ENCODE peak calls at places on chromosomes 16 and 17, in four cellular contexts. L is NT2/D1, M is GM12878, V is H1. A is an unnamed sample.

GRCh38 chr16:19583665-19584300 is 28.3 kb downstream of the VPS35L start:
- DNase-seq in V (no peak), M (no peak), L (peak), A (peak)

GRCh38 chr17:76501018-76501826 is at the start of gene RHBDF2:
- DNase-seq in M (peak), L (peak), V (peak), A (peak)

GRCh38 chr17:45338023-45338781 is 21.4 kb upstream of the MAP3K14 start:
- DNase-seq in L (no peak), M (no peak), V (no peak), A (peak)

GRCh38 chr17:4833941-4834501 is 881 bp downstream of the MINK1 start:
- DNase-seq in L (no peak), M (no peak), V (no peak), A (peak)

GRCh38 chr16:59154295-59154694 is 420.2 kb upstream of the GOT2 start:
- DNase-seq in V (no peak), M (no peak), L (no peak), A (no peak)

GRCh38 chr16:87878704-87879103 is 9.4 kb upstream of the SLC7A5 start:
- DNase-seq in L (no peak), M (no peak), V (no peak), A (no peak)

GRCh38 chr17:66941773-66942452 is 22.6 kb upstream of the CACNG4 start:
- DNase-seq in L (no peak), M (no peak), V (no peak), A (no peak)

GRCh38 chr17:64354396-64354795 is 36.3 kb downstream of the PECAM1 start:
- DNase-seq in V (no peak), M (no peak), L (no peak), A (no peak)

GRCh38 chr16:87636741-87637140 is 34.4 kb downstream of the JPH3 start:
- DNase-seq in L (no peak), V (no peak), M (no peak), A (no peak)

GRCh38 chr17:69401251-69401650 is 13.2 kb upstream of the MAP2K6 start:
- DNase-seq in L (no peak), V (no peak), M (no peak), A (no peak)

GRCh38 chr16:90046971-90047713 is 27.9 kb upstream of the DBNDD1 start:
- DNase-seq in V (peak), M (no peak), L (no peak), A (no peak)

GRCh38 chr16:19140392-19140791 is 26.6 kb downstream of the ITPRIPL2 start:
- DNase-seq in V (no peak), L (no peak), M (no peak), A (no peak)

GRCh38 chr17:57338257-57338919 is 82.1 kb downstream of the MSI2 start:
- DNase-seq in V (no peak), M (peak), L (no peak), A (no peak)

GRCh38 chr17:56038136-56038535 is 115.1 kb upstream of the ANKFN1 start:
- DNase-seq in L (no peak), V (no peak), M (no peak), A (no peak)

GRCh38 chr17:74746922-74747321 is 1.5 kb upstream of the NHERF1 start:
- DNase-seq in M (no peak), V (no peak), L (no peak), A (no peak)

GRCh38 chr16:85663891-85664321 is 24.8 kb downstream of the GINS2 start:
- DNase-seq in L (no peak), V (no peak), M (no peak), A (no peak)

GRCh38 chr17:77555741-77556291 is 402.7 kb upstream of the TNRC6C start:
- DNase-seq in M (no peak), L (no peak), V (no peak), A (no peak)

GRCh38 chr16:65746941-65747340 is 619.5 kb upstream of the CDH5 start:
- DNase-seq in L (no peak), V (no peak), M (no peak), A (no peak)

GRCh38 chr16:65745201-65745600 is 621.3 kb upstream of the CDH5 start:
- DNase-seq in M (no peak), L (no peak), V (no peak), A (no peak)

GRCh38 chr16:65740716-65741115 is 618.9 kb upstream of the CDH11 start:
- DNase-seq in L (no peak), M (no peak), V (no peak), A (no peak)

GRCh38 chr16:65743558-65743957 is 621.7 kb upstream of the CDH11 start:
- DNase-seq in L (no peak), M (no peak), V (no peak), A (no peak)

DNA sequence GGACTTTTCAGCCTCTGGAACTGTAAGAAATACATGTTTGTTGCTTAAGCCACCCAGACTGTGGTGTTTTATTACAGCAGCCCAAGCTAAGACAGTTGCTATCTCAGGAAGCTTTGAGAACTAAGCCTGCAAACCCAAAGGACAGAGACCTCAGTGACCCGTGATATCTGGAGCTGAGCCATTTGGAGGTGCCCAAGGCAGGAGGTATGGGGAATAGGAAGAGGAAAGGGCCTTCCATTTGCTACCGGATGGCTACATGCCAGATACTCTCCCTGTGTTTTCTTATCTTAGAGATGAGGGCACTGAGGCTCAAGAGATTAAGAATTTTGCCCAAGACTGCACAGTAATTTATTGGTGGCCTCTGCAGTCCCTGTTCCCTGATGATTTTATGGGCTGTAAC is 622.1 kb upstream of the CDH5 start:
- DNase-seq in V (no peak), M (no peak), L (no peak), A (no peak)
- TF ChIP-seq SUZ12 in V (no peak), M (no peak), L (no peak), A (no peak)

DNA sequence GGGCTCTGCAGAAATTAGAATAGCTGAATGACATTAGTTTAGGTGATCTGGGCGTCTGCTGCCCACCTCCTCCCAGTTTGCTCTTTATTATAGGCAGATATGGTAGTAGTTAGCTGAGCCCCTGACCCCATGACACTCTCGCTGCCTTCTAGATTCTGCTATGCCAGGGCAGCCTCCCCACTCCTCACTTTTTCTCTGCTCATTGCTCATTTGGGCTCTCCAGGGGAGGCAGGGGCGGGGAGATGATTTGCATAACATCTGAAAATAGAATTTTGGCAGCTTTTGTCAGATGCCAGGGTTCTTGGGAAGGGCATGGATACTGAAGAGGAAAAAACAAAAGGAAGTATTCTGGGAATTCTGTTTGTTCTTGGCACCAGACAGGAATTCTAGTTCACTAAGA is 78.0 kb upstream of the GAS7 start:
- DNase-seq in M (no peak), L (no peak), V (no peak), A (no peak)
- TF ChIP-seq SUZ12 in M (no peak), L (no peak), V (no peak), A (no peak)

GRCh38 chr17:35476283-35476820 is 27.8 kb upstream of the SLFN13 start:
- DNase-seq in L (no peak), V (no peak), M (no peak), A (no peak)
- TF ChIP-seq SUZ12 in L (no peak), V (no peak), M (no peak), A (no peak)

DNA sequence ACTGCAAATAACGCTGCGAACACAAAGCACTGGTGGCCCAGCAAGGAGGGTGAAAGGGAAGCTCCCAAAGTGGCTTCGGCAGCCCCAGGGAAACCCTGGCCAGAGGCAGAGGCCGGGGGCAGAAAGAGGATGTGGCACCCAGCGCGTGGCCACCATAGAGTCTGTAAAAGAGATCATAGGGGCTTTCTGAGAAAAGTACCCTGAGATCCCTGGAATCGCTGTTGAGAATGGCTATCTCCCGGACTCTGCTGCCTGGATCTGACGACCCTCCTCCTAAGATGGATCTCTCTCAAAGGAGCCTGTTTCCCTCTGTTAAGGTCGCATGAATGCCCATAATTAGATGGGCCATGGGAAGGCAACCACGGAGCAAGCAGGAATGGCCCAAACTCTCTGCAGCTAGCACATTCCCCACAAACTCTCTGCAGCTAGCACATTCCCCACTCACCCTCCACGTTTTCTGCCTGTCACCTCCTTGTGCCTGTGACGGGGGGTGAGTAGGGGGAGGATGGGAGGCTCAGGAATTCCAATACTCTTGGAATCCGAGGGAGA is 364.4 kb downstream of the XYLT1 start:
- DNase-seq in V (no peak), M (peak), L (no peak), A (no peak)
- TF ChIP-seq SUZ12 in V (no peak), M (no peak), L (no peak), A (no peak)

DNA sequence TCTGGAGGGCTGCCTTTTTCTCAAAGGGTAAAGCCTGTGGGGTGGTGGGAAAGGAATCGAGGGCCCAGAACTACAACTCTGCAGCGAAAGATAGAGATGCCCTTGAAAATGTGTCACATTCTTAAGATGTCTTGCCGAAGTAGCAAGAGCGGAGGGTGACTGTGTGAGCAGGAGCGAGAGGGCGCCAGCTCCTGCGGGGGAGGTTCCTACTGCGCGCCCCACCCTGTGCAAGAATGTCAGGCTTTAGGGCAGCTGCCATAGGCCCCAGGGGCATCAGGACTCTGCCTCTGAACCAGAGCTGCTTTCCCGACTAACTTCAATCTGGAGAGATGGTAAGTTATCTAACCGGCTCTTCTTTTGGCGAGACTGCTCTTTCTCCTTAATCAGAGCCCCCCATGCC is 11.8 kb upstream of the ITGAE start:
- DNase-seq in L (no peak), V (no peak), M (no peak), A (no peak)
- TF ChIP-seq SUZ12 in L (no peak), V (no peak), M (no peak), A (no peak)

GRCh38 chr16:24553983-24554382 is 14.6 kb downstream of the RBBP6 start:
- DNase-seq in M (no peak), V (no peak), L (no peak), A (no peak)

GRCh38 chr16:24552705-24553104 is 13.3 kb downstream of the RBBP6 start:
- DNase-seq in V (no peak), M (no peak), L (no peak), A (no peak)

GRCh38 chr16:24555346-24555872 is 16.0 kb downstream of the RBBP6 start:
- DNase-seq in V (no peak), L (no peak), M (no peak), A (no peak)

GRCh38 chr16:24544640-24545039 is 5.3 kb downstream of the RBBP6 start:
- DNase-seq in V (no peak), L (no peak), M (no peak), A (no peak)

GRCh38 chr16:24550295-24550694 is 10.9 kb downstream of the RBBP6 start:
- DNase-seq in M (no peak), L (no peak), V (no peak), A (no peak)
- TF ChIP-seq SUZ12 in M (no peak), L (no peak), V (no peak), A (no peak)

GRCh38 chr16:22357635-22357971 is 16.8 kb downstream of the CDR2 start:
- DNase-seq in M (no peak), L (no peak), V (no peak), A (no peak)

GRCh38 chr16:22356930-22357634 is 17.3 kb downstream of the CDR2 start:
- DNase-seq in L (no peak), M (peak), V (no peak), A (no peak)

GRCh38 chr16:22359679-22360078 is 14.7 kb downstream of the CDR2 start:
- DNase-seq in L (no peak), M (no peak), V (no peak), A (no peak)

GRCh38 chr16:22355487-22355908 is 18.9 kb downstream of the CDR2 start:
- DNase-seq in V (no peak), L (no peak), M (peak), A (no peak)

GRCh38 chr16:22358000-22358399 is 16.4 kb downstream of the CDR2 start:
- DNase-seq in V (no peak), L (no peak), M (no peak), A (no peak)
- TF ChIP-seq SUZ12 in V (no peak), L (no peak), M (no peak), A (no peak)

GRCh38 chr17:27158390-27158789 is 135.5 kb upstream of the WSB1 start:
- DNase-seq in L (no peak), M (no peak), V (no peak), A (no peak)
- TF ChIP-seq SUZ12 in L (no peak), M (no peak), V (no peak), A (no peak)

GRCh38 chr16:1791256-1791942 is 2.1 kb downstream of the IGFALS start:
- DNase-seq in V (no peak), M (no peak), L (no peak), A (no peak)
- TF ChIP-seq SUZ12 in V (no peak), M (no peak), L (no peak), A (no peak)

DNA sequence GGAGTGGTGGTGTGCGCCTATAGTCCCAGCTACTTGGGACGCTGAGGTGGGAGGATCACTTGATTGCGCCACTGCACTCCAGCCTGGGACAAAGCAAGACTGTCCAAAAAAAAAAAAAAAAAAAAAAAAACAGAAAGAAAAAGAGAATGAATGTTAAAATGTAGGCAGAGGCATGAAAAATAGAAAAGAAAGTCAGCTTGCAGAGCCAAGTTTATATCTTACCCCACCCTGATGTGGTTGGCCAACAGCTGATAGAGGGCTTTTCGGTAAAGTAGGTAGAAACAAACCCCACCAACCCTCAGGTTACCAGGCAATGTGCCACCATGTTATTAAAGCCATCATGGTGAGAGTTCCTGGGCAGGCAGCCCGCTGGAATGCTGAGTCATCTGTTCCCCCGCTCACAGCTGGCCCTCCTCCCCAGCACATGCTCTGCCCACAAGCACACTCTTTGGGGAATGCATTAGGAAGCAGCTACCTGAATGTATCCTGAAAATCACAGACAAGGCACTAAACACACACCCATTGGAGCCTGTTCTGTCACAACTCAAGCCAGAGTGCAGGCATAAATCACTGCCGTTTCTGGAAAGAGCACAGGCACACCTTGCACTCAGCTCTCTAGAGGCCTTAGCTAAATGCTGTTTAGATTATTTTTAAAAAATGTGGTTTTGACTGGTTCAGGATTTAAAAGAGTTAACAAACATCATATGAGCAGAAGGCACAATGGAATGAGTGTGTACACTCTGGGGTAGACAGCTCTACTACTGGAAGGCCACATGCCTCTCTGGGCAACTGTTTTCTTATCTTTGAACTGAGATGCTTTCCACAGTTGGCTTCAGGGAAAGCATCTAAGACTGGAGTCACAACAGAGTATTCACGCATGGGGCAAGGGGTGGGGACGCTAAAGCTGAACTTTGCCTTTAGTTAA is 128.5 kb downstream of the PARN start:
- DNase-seq in L (peak), M (peak), V (peak), A (peak)
- TF ChIP-seq SUZ12 in L (no peak), M (no peak), V (no peak), A (no peak)

A was measured in HEK293T.